ENCODE peak calls at places on chromosomes 2 and 18, in ten cellular contexts. O, Q, I, N, W, C, R, T, V and A are unnamed samples.

GRCh38 chr2:64860321-64860751 is 128.9 kb upstream of the SLC1A4 start:
- DNase-seq in O (no peak), Q (no peak), I (no peak), N (no peak), W (no peak), C (no peak), R (no peak), T (no peak), V (no peak), A (peak)

GRCh38 chr2:15182275-15182674 is 378.9 kb downstream of the NBAS start:
- DNase-seq in O (no peak), Q (no peak), I (no peak), N (no peak), W (no peak), C (no peak), R (no peak), T (no peak), V (no peak), A (no peak)

GRCh38 chr2:143085125-143085784 is 44.0 kb upstream of the ARHGAP15 start:
- DNase-seq in O (no peak), Q (no peak), I (no peak), N (no peak), W (no peak), C (no peak), R (no peak), T (no peak), V (no peak), A (no peak)

GRCh38 chr2:189293164-189293563 is 113.6 kb upstream of the COL5A2 start:
- DNase-seq in O (peak), Q (peak), I (no peak), N (peak), W (no peak), C (no peak), R (no peak), T (peak), V (peak), A (no peak)

GRCh38 chr2:148643998-148644884 is at the start of gene EPC2:
- DNase-seq in O (peak), Q (peak), I (peak), N (peak), W (peak), C (peak), R (peak), T (peak), V (peak), A (peak)

GRCh38 chr2:86213699-86214502 is 14.6 kb downstream of the MRPL35 start:
- DNase-seq in O (no peak), Q (no peak), I (no peak), N (no peak), W (no peak), C (no peak), R (no peak), T (no peak), V (no peak), A (no peak)

GRCh38 chr2:11750422-11750821 is 4.0 kb downstream of the LPIN1 start:
- DNase-seq in O (peak), Q (no peak), I (no peak), N (no peak), W (peak), C (no peak), R (no peak), T (peak), V (peak), A (no peak)

GRCh38 chr18:54964741-54965140 is 5.5 kb upstream of the CCDC68 start:
- DNase-seq in O (no peak), Q (no peak), I (no peak), N (no peak), W (no peak), C (no peak), R (no peak), T (no peak), V (peak), A (no peak)

GRCh38 chr2:166163775-166164174 is 36.0 kb upstream of the SCN1A start:
- DNase-seq in O (no peak), Q (no peak), I (no peak), N (no peak), W (no peak), C (no peak), R (no peak), T (no peak), V (no peak), A (no peak)